ENCODE peak calls at places on chromosome 22, in four cellular contexts. H, P, T and N are unnamed samples.

GRCh38 chr22:38721551-38721950 is 15.8 kb downstream of the GTPBP1 start:
- DNase-seq in P (no peak), T (no peak), H (no peak), N (no peak)

GRCh38 chr22:20945578-20945934 is 21.5 kb upstream of the AIFM3 start:
- DNase-seq in H (no peak), T (no peak), P (no peak), N (no peak)

GRCh38 chr22:50738649-50739227 is 734 bp downstream of the ACR start:
- DNase-seq in P (no peak), H (no peak), T (no peak), N (no peak)

GRCh38 chr22:47369431-47370015 is 607.1 kb downstream of the TBC1D22A start:
- DNase-seq in P (no peak), H (no peak), T (no peak), N (no peak)

GRCh38 chr22:38754247-38755154 is 1.3 kb downstream of the SUN2 start:
- DNase-seq in H (no peak), T (no peak), P (no peak), N (peak; percentile 37)

GRCh38 chr22:16961477-16962186 is 46.4 kb downstream of the GAB4 start:
- DNase-seq in T (no peak), H (no peak), P (no peak), N (no peak)

GRCh38 chr22:36328635-36329216 is 59.0 kb downstream of the MYH9 start:
- DNase-seq in T (no peak), H (peak; percentile 29), P (peak; percentile 94), N (no peak)

GRCh38 chr22:27212617-27213177 is 555.3 kb downstream of the MIAT start:
- DNase-seq in P (peak; percentile 95), T (no peak), H (no peak), N (no peak)

GRCh38 chr22:20580179-20580578 is 72.8 kb downstream of the MED15 start:
- DNase-seq in P (no peak), T (no peak), H (no peak), N (no peak)